ENCODE peak calls at places on chromosome 7, in four cellular contexts. One of them, this sample, is unnamed.

GRCh38 chr7:85115862-85116261 is 71.0 kb downstream of the SEMA3D start:
- DNase-seq in A549: no peak
- DNase-seq in Peyer's patch: no peak
- DNase-seq in K562: no peak
- DNase-seq in this sample: no peak

GRCh38 chr7:5689118-5689517 is 92.3 kb downstream of the RNF216 start:
- DNase-seq in A549: no peak
- DNase-seq in Peyer's patch: no peak
- DNase-seq in K562: no peak
- DNase-seq in this sample: no peak

GRCh38 chr7:362416-363096 is 72.6 kb downstream of the FOXL3 start:
- DNase-seq in A549: no peak
- DNase-seq in Peyer's patch: peak; percentile 56
- DNase-seq in K562: peak; percentile 61
- DNase-seq in this sample: peak; percentile 68

GRCh38 chr7:12436896-12437535 is 33.4 kb upstream of the VWDE start:
- DNase-seq in A549: no peak
- DNase-seq in Peyer's patch: no peak
- DNase-seq in K562: peak; percentile 19
- DNase-seq in this sample: no peak

GRCh38 chr7:50068026-50068425 is 25.0 kb downstream of the ZPBP start:
- DNase-seq in A549: peak; percentile 13
- DNase-seq in Peyer's patch: no peak
- DNase-seq in K562: no peak
- DNase-seq in this sample: no peak

GRCh38 chr7:153948055-153948454 is 104.1 kb upstream of the DPP6 start:
- DNase-seq in A549: no peak
- DNase-seq in Peyer's patch: no peak
- DNase-seq in K562: no peak
- DNase-seq in this sample: no peak

GRCh38 chr7:14902589-14902963 is at the start of gene DGKB:
- DNase-seq in A549: no peak
- DNase-seq in Peyer's patch: no peak
- DNase-seq in K562: no peak
- DNase-seq in this sample: peak; percentile 28

GRCh38 chr7:116671681-116672595 is at the start of gene MET:
- DNase-seq in A549: peak; percentile 88
- DNase-seq in Peyer's patch: peak; percentile 90
- DNase-seq in K562: peak; percentile 76
- DNase-seq in this sample: peak; percentile 60

GRCh38 chr7:30027065-30027456 is 559 bp upstream of the FKBP14 start:
- DNase-seq in A549: peak; percentile 36
- DNase-seq in Peyer's patch: no peak
- DNase-seq in K562: peak; percentile 16
- DNase-seq in this sample: no peak

GRCh38 chr7:50723888-50724287 is 58.8 kb downstream of the GRB10 start:
- DNase-seq in A549: no peak
- DNase-seq in Peyer's patch: no peak
- DNase-seq in K562: no peak
- DNase-seq in this sample: no peak

DNA sequence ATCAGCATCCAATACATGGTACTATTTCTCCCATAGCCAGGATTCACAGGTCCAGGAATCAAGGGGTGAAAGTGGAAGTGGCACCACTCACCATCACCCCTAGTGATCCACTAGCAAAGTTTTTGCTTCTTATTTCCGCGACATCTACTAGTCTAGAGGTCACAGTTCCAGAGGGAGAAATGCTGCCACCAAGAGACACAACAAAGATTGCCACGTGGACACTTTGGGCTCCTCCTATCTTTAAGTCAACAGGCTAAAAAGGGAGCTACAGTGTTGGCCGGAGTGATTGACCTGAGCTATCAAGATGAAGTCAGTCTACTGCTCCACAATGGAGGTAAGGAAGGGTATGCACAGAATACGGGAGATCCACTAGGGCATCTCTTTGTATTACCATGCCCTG is 178.2 kb downstream of the AKR1D1 start:
- DNase-seq in A549: no peak
- DNase-seq in Peyer's patch: no peak
- DNase-seq in K562: no peak
- DNase-seq in this sample: no peak
- TF ChIP-seq POLR2A in A549: no peak
- TF ChIP-seq POLR2A in Peyer's patch: no peak
- TF ChIP-seq POLR2A in K562: no peak
- TF ChIP-seq POLR2A in this sample: no peak

DNA sequence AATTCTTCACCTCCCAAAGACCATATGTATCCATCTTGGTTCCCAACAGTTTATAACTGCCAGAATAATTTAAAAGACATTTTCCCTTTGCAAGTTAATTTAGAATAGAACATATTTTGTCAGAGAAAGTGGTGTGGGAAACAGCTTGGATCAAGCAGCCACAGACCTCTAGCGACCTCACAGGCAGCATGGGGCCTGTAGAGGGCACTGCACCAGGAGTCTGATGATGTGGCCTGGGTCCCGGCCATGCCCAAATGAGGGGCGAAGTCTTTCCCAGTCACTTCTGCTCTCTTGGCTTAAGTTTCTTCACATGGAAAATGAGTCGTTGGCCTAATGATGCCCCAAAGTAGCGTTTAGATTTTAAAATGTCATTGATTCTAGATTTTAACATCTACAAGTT is 243.2 kb downstream of the SDK1 start:
- DNase-seq in A549: no peak
- DNase-seq in Peyer's patch: no peak
- DNase-seq in K562: no peak
- DNase-seq in this sample: no peak
- TF ChIP-seq CTCF in A549: no peak
- TF ChIP-seq CTCF in Peyer's patch: no peak
- TF ChIP-seq CTCF in K562: peak; percentile 16
- TF ChIP-seq CTCF in this sample: no peak

GRCh38 chr7:99618726-99619125 is 2.0 kb downstream of the ZSCAN25 start:
- DNase-seq in A549: peak; percentile 22
- DNase-seq in Peyer's patch: no peak
- DNase-seq in K562: no peak
- DNase-seq in this sample: no peak

GRCh38 chr7:99617187-99617781 is 538 bp downstream of the ZSCAN25 start:
- DNase-seq in A549: peak; percentile 25
- DNase-seq in Peyer's patch: no peak
- DNase-seq in K562: no peak
- DNase-seq in this sample: no peak

GRCh38 chr7:99615989-99616358 is 772 bp upstream of the ZSCAN25 start:
- DNase-seq in A549: no peak
- DNase-seq in Peyer's patch: no peak
- DNase-seq in K562: no peak
- DNase-seq in this sample: no peak

GRCh38 chr7:99614495-99614894 is 2.3 kb upstream of the ZSCAN25 start:
- DNase-seq in A549: no peak
- DNase-seq in Peyer's patch: no peak
- DNase-seq in K562: no peak
- DNase-seq in this sample: no peak

DNA sequence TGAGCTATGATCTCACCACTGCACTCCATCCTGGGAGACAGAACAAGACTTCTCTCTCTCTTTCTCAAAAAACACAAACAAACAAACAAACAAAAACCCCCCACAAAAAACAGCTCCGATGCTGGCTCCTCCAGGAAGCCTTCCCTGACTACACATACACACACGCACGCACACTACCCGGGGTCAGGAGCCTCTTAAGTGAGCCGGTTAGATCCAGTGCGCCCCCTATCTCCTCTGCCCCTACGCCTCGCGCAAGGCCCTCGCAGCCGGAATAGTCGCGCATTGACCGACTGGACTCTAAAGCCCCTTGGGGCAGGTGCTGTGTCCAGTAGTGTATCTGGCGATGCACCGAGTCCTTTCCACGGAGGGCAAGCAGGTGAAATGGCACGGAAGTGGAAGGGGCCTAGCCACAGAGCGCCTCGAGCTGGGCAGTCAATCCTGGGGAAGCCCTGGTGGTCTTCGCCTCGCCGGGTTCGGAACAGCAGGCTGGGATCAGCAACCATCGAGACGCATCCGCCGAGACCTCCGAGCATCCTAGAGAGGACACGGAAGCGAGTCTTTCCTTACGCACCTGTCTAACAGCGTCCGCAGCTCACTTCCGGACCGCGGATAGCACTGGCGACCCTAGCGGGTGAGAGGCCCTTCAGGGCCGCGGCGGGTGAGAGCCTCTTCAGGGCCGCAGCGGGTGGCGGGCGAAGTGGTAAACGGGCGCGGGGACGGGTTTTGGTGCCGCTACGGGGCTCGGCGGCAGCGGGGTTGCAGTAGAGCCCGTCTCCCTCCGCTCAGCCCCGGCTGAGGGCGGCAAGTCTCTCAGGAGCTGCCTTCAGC is at the start of gene ZSCAN25:
- DNase-seq in A549: peak; percentile 96
- DNase-seq in Peyer's patch: peak; percentile 86
- DNase-seq in K562: peak; percentile 96
- DNase-seq in this sample: peak; percentile 96
- TF ChIP-seq POLR2A in A549: peak; percentile 69
- TF ChIP-seq POLR2A in Peyer's patch: peak; percentile 59
- TF ChIP-seq POLR2A in K562: peak; percentile 96
- TF ChIP-seq POLR2A in this sample: no peak

GRCh38 chr7:37916017-37916672 is 472 bp downstream of the SFRP4 start:
- DNase-seq in A549: no peak
- DNase-seq in Peyer's patch: peak; percentile 55
- DNase-seq in K562: no peak
- DNase-seq in this sample: peak; percentile 30
- TF ChIP-seq CTCF in A549: no peak
- TF ChIP-seq CTCF in Peyer's patch: no peak
- TF ChIP-seq CTCF in K562: no peak
- TF ChIP-seq CTCF in this sample: no peak

GRCh38 chr7:102888561-102889233 is 24.1 kb upstream of the LRRC17 start:
- DNase-seq in A549: no peak
- DNase-seq in Peyer's patch: no peak
- DNase-seq in K562: no peak
- DNase-seq in this sample: no peak

GRCh38 chr7:102889836-102890235 is 23.0 kb upstream of the LRRC17 start:
- DNase-seq in A549: no peak
- DNase-seq in Peyer's patch: no peak
- DNase-seq in K562: no peak
- DNase-seq in this sample: no peak

GRCh38 chr7:102890971-102891692 is 21.7 kb upstream of the LRRC17 start:
- DNase-seq in A549: no peak
- DNase-seq in Peyer's patch: no peak
- DNase-seq in K562: no peak
- DNase-seq in this sample: no peak

GRCh38 chr7:102891693-102892261 is 21.0 kb upstream of the LRRC17 start:
- DNase-seq in A549: peak; percentile 53
- DNase-seq in Peyer's patch: no peak
- DNase-seq in K562: no peak
- DNase-seq in this sample: no peak

DNA sequence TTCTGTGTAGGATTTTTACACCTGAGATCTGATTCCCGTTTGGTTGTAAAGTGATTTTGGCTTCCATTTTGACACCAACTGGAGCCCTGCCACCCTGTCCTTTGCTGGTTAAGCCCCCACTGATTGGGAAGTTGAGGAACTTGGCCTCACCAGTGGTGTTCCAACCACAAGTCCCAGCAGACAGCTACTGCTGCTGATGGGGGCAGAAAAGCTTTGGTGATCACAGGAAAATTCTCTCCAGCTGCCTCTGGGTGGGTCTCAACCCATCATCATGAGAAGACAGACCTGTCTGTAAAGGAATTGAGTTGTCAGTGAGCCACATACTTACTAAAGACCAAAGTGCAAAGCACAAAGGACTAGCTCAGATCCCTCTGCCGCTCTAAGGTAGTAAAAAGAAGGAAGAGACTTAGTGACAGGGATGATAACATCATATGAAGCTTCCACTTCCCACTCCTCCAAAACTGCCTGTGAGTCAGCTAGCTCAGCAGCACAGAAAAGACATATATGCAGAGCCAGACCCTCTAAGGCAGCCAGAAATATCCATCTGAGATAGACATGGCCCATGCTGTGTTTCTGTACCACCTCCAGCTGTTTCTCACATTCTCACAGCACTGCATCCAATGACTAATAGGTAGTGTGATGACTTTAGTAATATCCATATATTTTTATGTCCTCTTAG is 22.4 kb upstream of the LRRC17 start:
- DNase-seq in A549: no peak
- DNase-seq in Peyer's patch: no peak
- DNase-seq in K562: peak; percentile 54
- DNase-seq in this sample: no peak
- TF ChIP-seq POLR2A in A549: no peak
- TF ChIP-seq POLR2A in Peyer's patch: no peak
- TF ChIP-seq POLR2A in K562: no peak
- TF ChIP-seq POLR2A in this sample: no peak

GRCh38 chr7:112556633-112557032 is 75.8 kb downstream of the LSMEM1 start:
- DNase-seq in A549: no peak
- DNase-seq in Peyer's patch: no peak
- DNase-seq in K562: no peak
- DNase-seq in this sample: no peak

GRCh38 chr7:112550468-112551060 is 69.8 kb downstream of the LSMEM1 start:
- DNase-seq in A549: peak; percentile 34
- DNase-seq in Peyer's patch: no peak
- DNase-seq in K562: peak; percentile 64
- DNase-seq in this sample: no peak

DNA sequence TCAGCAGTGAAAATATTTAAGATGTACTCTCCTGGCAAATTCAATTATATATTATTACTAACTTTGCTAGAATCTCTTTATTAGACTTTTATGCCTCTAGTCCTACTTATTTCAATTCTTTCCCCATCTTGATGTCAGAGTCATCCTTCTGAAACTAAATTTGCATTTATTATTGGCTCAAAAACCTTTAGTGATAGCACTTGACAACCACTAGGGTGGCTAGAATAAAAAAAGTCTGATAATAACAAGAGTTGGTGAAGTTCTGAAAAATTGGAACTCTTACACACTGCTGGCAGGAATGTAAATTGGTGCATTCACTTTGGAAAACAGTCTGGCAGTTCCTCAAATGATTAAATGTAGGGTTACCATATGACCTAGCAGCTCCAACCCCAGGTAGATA is 73.8 kb downstream of the LSMEM1 start:
- DNase-seq in A549: no peak
- DNase-seq in Peyer's patch: no peak
- DNase-seq in K562: no peak
- DNase-seq in this sample: no peak
- TF ChIP-seq CTCF in A549: no peak
- TF ChIP-seq CTCF in Peyer's patch: no peak
- TF ChIP-seq CTCF in K562: no peak
- TF ChIP-seq CTCF in this sample: no peak

GRCh38 chr7:100582650-100583049 is 3.3 kb downstream of the LRCH4 start:
- DNase-seq in A549: no peak
- DNase-seq in Peyer's patch: no peak
- DNase-seq in K562: no peak
- DNase-seq in this sample: no peak

GRCh38 chr7:100582041-100582579 is 3.8 kb downstream of the LRCH4 start:
- DNase-seq in A549: no peak
- DNase-seq in Peyer's patch: no peak
- DNase-seq in K562: no peak
- DNase-seq in this sample: no peak

GRCh38 chr7:100584677-100585510 is 1.0 kb downstream of the LRCH4 start:
- DNase-seq in A549: no peak
- DNase-seq in Peyer's patch: peak; percentile 85
- DNase-seq in K562: peak; percentile 66
- DNase-seq in this sample: peak; percentile 89

GRCh38 chr7:100584046-100584676 is 1.8 kb downstream of the LRCH4 start:
- DNase-seq in A549: no peak
- DNase-seq in Peyer's patch: peak; percentile 52
- DNase-seq in K562: no peak
- DNase-seq in this sample: no peak

GRCh38 chr7:100583132-100584045 is 2.5 kb downstream of the LRCH4 start:
- DNase-seq in A549: no peak
- DNase-seq in Peyer's patch: no peak
- DNase-seq in K562: no peak
- DNase-seq in this sample: peak; percentile 82
- TF ChIP-seq POLR2A in A549: no peak
- TF ChIP-seq POLR2A in Peyer's patch: no peak
- TF ChIP-seq POLR2A in K562: no peak
- TF ChIP-seq POLR2A in this sample: no peak

GRCh38 chr7:7438851-7439250 is 96.8 kb downstream of the COL28A1 start:
- DNase-seq in A549: peak; percentile 78
- DNase-seq in Peyer's patch: no peak
- DNase-seq in K562: no peak
- DNase-seq in this sample: no peak
- TF ChIP-seq CTCF in A549: no peak
- TF ChIP-seq CTCF in Peyer's patch: no peak
- TF ChIP-seq CTCF in K562: no peak
- TF ChIP-seq CTCF in this sample: no peak

This sample was measured in testis.